ENCODE peak calls at places on chromosomes 1 and 21, in ten cellular contexts. K is adrenal gland, E is pancreas, B is heart right ventricle, X is heart left ventricle, A is GM20000, S is dorsolateral prefrontal cortex, T is AG09319, H is GM23338, J is epithelial cell of esophagus. C is an unnamed sample.

GRCh38 chr1:97412737-97413136 is 508.1 kb downstream of the DPYD start:
- DNase-seq in K (no peak), E (no peak), B (no peak), X (no peak), A (no peak), S (no peak), T (no peak), H (no peak), J (peak), C (no peak)

GRCh38 chr1:47437518-47438320 is at the start of gene FOXD2:
- DNase-seq in K (peak), E (peak), B (peak), X (peak), A (peak), S (no peak), T (peak), H (peak), J (peak), C (peak)

GRCh38 chr21:45126085-45126687 is 51.8 kb downstream of the ADARB1 start:
- DNase-seq in K (no peak), E (no peak), B (no peak), X (no peak), A (no peak), S (no peak), T (no peak), H (no peak), J (no peak), C (no peak)

GRCh38 chr1:37763791-37764741 is 854 bp downstream of the EPHA10 start:
- DNase-seq in K (no peak), E (peak), B (peak), X (peak), A (peak), S (peak), T (no peak), H (peak), J (peak), C (peak)

GRCh38 chr1:34013958-34014737 is 150.3 kb downstream of the HMGB4 start:
- DNase-seq in K (peak), E (no peak), B (peak), X (peak), A (peak), S (no peak), T (no peak), H (peak), J (no peak), C (peak)

GRCh38 chr1:234533975-234534876 is 55.2 kb upstream of the TARBP1 start:
- DNase-seq in K (peak), E (peak), B (peak), X (peak), A (no peak), S (peak), T (peak), H (no peak), J (peak), C (no peak)

GRCh38 chr1:1779691-1780597 is 1.7 kb upstream of the NADK start:
- DNase-seq in K (peak), E (no peak), B (peak), X (peak), A (peak), S (no peak), T (no peak), H (peak), J (peak), C (no peak)

GRCh38 chr1:173117108-173117633 is 66.4 kb upstream of the TNFSF18 start:
- DNase-seq in K (no peak), E (no peak), B (no peak), X (no peak), A (no peak), S (no peak), T (no peak), H (no peak), J (no peak), C (no peak)

GRCh38 chr1:156359973-156360372 is 9.0 kb upstream of the RHBG start:
- DNase-seq in K (no peak), E (no peak), B (no peak), X (no peak), A (peak), S (no peak), T (no peak), H (peak), J (peak), C (no peak)

GRCh38 chr1:186884266-186884665 is 55.5 kb downstream of the PLA2G4A start:
- DNase-seq in K (no peak), E (no peak), B (no peak), X (no peak), A (no peak), S (no peak), T (no peak), H (no peak), J (no peak), C (no peak)

GRCh38 chr1:28112388-28113311 is 24.2 kb upstream of the EYA3 start:
- DNase-seq in K (peak), E (no peak), B (peak), X (no peak), A (peak), S (no peak), T (no peak), H (peak), J (peak), C (no peak)
- TF ChIP-seq CTCF in K (no peak), E (no peak), B (no peak), X (no peak), A (no peak), S (no peak), T (no peak), H (peak), J (no peak), C (no peak)

DNA sequence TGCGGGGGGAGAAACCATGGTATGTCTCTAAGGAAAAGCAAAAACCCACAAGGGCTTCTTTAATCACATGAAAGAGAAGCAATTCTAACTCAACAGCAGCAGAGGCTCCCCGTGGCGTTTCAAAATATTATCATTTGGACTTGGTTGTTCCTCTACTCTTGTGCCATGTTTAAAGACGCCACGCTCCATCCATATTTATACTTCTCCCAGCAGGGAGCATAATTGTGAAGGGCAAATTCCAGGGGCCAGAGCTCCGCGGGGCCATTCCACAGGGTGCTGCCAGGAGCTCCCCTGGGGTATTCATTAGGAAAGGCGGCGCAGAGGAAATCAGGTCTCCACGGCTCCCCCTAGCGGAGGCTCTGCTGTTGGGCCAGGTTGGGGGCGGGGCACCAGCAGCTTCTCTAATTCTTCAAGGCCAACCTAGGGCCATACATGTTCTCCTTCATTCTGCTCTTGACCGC is 92.1 kb upstream of the SSX2IP start:
- DNase-seq in K (peak), E (no peak), B (peak), X (peak), A (peak), S (peak), T (no peak), H (peak), J (peak), C (peak)
- TF ChIP-seq CTCF in K (peak), E (peak), B (no peak), X (peak), A (peak), S (peak), T (peak), H (peak), J (peak), C (peak)

GRCh38 chr1:207321045-207321789 is at the start of gene CD55:
- DNase-seq in K (peak), E (peak), B (peak), X (peak), A (peak), S (peak), T (peak), H (peak), J (peak), C (peak)
- TF ChIP-seq CTCF in K (peak), E (no peak), B (no peak), X (peak), A (peak), S (no peak), T (peak), H (peak), J (peak), C (peak)

DNA sequence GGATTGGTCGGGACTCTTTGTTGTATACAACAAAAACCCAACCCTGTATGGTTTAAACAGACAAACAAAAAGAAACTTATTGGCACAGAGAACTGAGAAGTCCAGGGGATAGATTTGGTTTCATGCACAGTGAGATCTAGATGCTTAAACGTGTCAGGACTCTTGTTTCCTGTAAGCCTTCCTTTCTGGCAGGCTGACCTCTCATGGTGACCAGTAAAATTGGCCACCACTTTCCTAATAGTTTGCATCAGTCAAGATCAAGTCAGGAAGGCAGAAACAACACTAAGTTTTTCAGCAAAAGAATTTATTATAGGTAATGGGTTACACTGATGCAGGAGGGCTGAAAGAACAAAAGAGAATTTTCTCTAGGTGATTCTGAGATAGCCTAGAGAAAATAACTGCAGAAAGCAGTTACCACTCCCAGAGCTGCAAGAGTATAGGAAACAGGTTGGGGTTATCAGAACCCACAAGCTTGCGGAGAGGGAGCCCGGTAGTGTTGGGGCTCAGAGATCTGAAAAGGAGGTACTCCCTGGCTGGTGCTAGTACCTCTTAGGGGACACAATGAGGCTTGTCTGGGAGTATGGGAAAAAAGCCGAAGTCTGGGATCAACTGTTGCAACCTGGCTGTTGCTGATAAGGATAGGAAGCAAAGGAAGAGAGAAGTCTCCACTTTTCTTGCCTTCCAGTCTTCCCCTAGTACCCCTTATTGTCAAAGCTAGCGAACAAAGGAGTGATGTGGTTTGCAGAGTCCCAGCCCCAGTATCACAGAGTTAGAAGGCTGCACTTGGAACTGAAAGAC is 21.4 kb downstream of the CITED4 start:
- DNase-seq in K (no peak), E (no peak), B (no peak), X (no peak), A (no peak), S (no peak), T (no peak), H (no peak), J (no peak), C (no peak)
- TF ChIP-seq CTCF in K (no peak), E (no peak), B (no peak), X (no peak), A (no peak), S (no peak), T (no peak), H (no peak), J (no peak), C (no peak)

GRCh38 chr1:211382182-211382713 is 55.6 kb downstream of the TRAF5 start:
- DNase-seq in K (no peak), E (no peak), B (no peak), X (no peak), A (no peak), S (no peak), T (no peak), H (no peak), J (no peak), C (no peak)

GRCh38 chr1:211381481-211382181 is 55.0 kb downstream of the TRAF5 start:
- DNase-seq in K (no peak), E (no peak), B (no peak), X (no peak), A (peak), S (no peak), T (no peak), H (no peak), J (no peak), C (no peak)

GRCh38 chr1:211379446-211379845 is 52.8 kb downstream of the TRAF5 start:
- DNase-seq in K (no peak), E (no peak), B (no peak), X (no peak), A (no peak), S (no peak), T (no peak), H (no peak), J (no peak), C (no peak)

GRCh38 chr1:211384524-211384923 is 57.9 kb downstream of the TRAF5 start:
- DNase-seq in K (no peak), E (no peak), B (no peak), X (no peak), A (no peak), S (no peak), T (no peak), H (no peak), J (no peak), C (no peak)

GRCh38 chr1:211382714-211383480 is 56.3 kb downstream of the TRAF5 start:
- DNase-seq in K (peak), E (peak), B (peak), X (peak), A (peak), S (peak), T (peak), H (peak), J (peak), C (peak)
- TF ChIP-seq CTCF in K (no peak), E (no peak), B (no peak), X (no peak), A (no peak), S (no peak), T (no peak), H (no peak), J (no peak), C (no peak)

GRCh38 chr1:43256675-43257570 is 12.9 kb upstream of the TMEM125 start:
- DNase-seq in K (peak), E (no peak), B (no peak), X (peak), A (no peak), S (no peak), T (no peak), H (no peak), J (no peak), C (no peak)

GRCh38 chr1:43253173-43253572 is 16.6 kb upstream of the TMEM125 start:
- DNase-seq in K (peak), E (no peak), B (no peak), X (no peak), A (no peak), S (no peak), T (no peak), H (no peak), J (no peak), C (no peak)

GRCh38 chr1:43253876-43254275 is 15.9 kb upstream of the TMEM125 start:
- DNase-seq in K (peak), E (no peak), B (no peak), X (no peak), A (no peak), S (no peak), T (no peak), H (no peak), J (no peak), C (no peak)

GRCh38 chr1:43258370-43258769 is 11.4 kb upstream of the TMEM125 start:
- DNase-seq in K (no peak), E (no peak), B (no peak), X (no peak), A (no peak), S (no peak), T (no peak), H (no peak), J (no peak), C (no peak)

GRCh38 chr1:43255438-43256210 is 14.2 kb upstream of the TMEM125 start:
- DNase-seq in K (peak), E (no peak), B (peak), X (peak), A (no peak), S (no peak), T (no peak), H (no peak), J (no peak), C (no peak)
- TF ChIP-seq CTCF in K (no peak), E (no peak), B (no peak), X (no peak), A (no peak), S (no peak), T (no peak), H (no peak), J (no peak), C (no peak)

GRCh38 chr1:66405046-66405445 is 128.9 kb upstream of the SGIP1 start:
- DNase-seq in K (no peak), E (no peak), B (no peak), X (no peak), A (no peak), S (no peak), T (no peak), H (no peak), J (no peak), C (no peak)

GRCh38 chr1:66401244-66401643 is 132.7 kb upstream of the SGIP1 start:
- DNase-seq in K (no peak), E (no peak), B (no peak), X (no peak), A (no peak), S (no peak), T (no peak), H (no peak), J (no peak), C (no peak)

GRCh38 chr1:66400660-66401059 is 133.3 kb upstream of the SGIP1 start:
- DNase-seq in K (no peak), E (no peak), B (no peak), X (no peak), A (no peak), S (no peak), T (no peak), H (no peak), J (peak), C (no peak)

GRCh38 chr1:66402194-66402593 is 131.8 kb upstream of the SGIP1 start:
- DNase-seq in K (peak), E (no peak), B (peak), X (peak), A (peak), S (peak), T (no peak), H (no peak), J (no peak), C (no peak)

GRCh38 chr1:66403031-66403731 is 130.8 kb upstream of the SGIP1 start:
- DNase-seq in K (no peak), E (no peak), B (peak), X (no peak), A (no peak), S (no peak), T (no peak), H (peak), J (no peak), C (no peak)
- TF ChIP-seq CTCF in K (no peak), E (no peak), B (no peak), X (no peak), A (no peak), S (no peak), T (no peak), H (peak), J (no peak), C (no peak)

GRCh38 chr21:25885405-25885804 is 150.6 kb downstream of the GABPA start:
- DNase-seq in K (no peak), E (no peak), B (no peak), X (no peak), A (no peak), S (no peak), T (no peak), H (no peak), J (no peak), C (no peak)

GRCh38 chr21:25878334-25878733 is 143.6 kb downstream of the GABPA start:
- DNase-seq in K (no peak), E (no peak), B (no peak), X (no peak), A (no peak), S (no peak), T (no peak), H (no peak), J (peak), C (no peak)

GRCh38 chr21:25885880-25886279 is 151.1 kb downstream of the GABPA start:
- DNase-seq in K (no peak), E (no peak), B (no peak), X (no peak), A (no peak), S (no peak), T (no peak), H (no peak), J (no peak), C (no peak)

GRCh38 chr21:25879203-25879602 is 144.4 kb downstream of the GABPA start:
- DNase-seq in K (no peak), E (no peak), B (no peak), X (no peak), A (no peak), S (no peak), T (no peak), H (no peak), J (no peak), C (no peak)

DNA sequence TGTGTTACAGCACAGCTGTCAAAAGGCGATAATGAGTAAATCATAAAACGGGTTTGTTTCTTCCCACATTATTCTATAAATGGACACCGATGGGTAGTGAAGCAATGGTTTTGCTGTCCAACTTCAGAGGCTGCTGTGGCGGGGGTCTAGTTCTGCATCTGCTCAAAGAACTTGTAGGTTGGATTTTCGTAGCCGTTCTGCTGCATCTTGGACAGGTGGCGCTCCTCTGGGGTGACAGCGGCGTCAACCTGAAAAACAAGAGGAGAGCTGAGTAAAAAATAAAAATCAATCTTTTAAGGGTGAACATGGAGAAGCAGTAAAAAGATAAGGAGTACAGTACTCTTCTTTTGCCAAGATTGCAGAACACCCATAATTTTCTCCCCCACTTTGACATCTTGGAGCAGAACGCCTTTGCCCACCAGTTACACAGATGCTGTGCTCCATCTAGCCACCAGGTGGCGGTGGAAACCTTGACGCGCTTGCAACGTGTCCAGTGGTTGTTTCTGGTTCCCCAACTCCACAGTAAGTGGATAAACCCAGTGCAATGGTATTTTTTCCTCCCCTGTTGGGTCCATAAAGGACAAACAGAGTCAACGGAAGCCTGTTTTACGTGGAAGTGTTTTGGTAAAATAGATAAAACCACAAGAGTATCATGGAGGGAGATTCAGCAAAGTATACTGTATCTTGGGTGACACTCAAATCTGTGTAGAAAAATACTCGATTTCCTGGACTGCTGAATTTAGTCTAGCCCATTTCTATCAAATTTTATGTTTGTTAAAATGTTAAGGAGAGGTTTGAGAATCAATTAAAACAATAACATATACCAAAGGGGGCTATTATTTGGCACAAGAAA is 147.0 kb downstream of the GABPA start:
- DNase-seq in K (peak), E (peak), B (peak), X (peak), A (peak), S (peak), T (peak), H (peak), J (peak), C (peak)
- TF ChIP-seq CTCF in K (peak), E (peak), B (peak), X (peak), A (peak), S (peak), T (peak), H (peak), J (peak), C (peak)